ENCODE peak calls at places on chromosome 11, in six cellular contexts. L, V, B, E, K and T are unnamed samples.

GRCh38 chr11:120306519-120307242 is 18.4 kb upstream of the TLCD5 start:
- DNase-seq in E (no peak), V (peak), B (no peak), K (peak), L (peak), T (peak)

GRCh38 chr11:65826972-65827773 is 6.6 kb upstream of the SNX32 start:
- DNase-seq in L (no peak), V (no peak), K (no peak), B (no peak), E (no peak), T (no peak)

GRCh38 chr11:66181632-66182345 is 86.7 kb upstream of the RAB1B start:
- DNase-seq in V (no peak), K (no peak), B (no peak), E (no peak), L (no peak), T (no peak)

GRCh38 chr11:108538502-108538901 is 40.3 kb upstream of the POGLUT3 start:
- DNase-seq in K (no peak), V (no peak), L (no peak), B (no peak), E (no peak), T (no peak)

GRCh38 chr11:66868726-66869291 is 11.9 kb downstream of the LRFN4 start:
- DNase-seq in L (peak), K (no peak), E (no peak), B (peak), V (no peak), T (no peak)

GRCh38 chr11:71452354-71453020 is 516 bp upstream of the NADSYN1 start:
- DNase-seq in E (no peak), B (peak), V (peak), L (peak), K (peak), T (no peak)

GRCh38 chr11:60594998-60595637 is 79.9 kb downstream of the MS4A13 start:
- DNase-seq in L (peak), B (peak), K (no peak), V (no peak), E (no peak), T (no peak)

GRCh38 chr11:70087446-70088167 is 9.5 kb downstream of the ANO1 start:
- DNase-seq in L (no peak), K (no peak), V (no peak), B (no peak), E (no peak), T (no peak)

GRCh38 chr11:100647861-100648260 is 39.2 kb upstream of the ARHGAP42 start:
- DNase-seq in V (no peak), E (no peak), B (no peak), K (no peak), L (no peak), T (no peak)

GRCh38 chr11:26910192-26910591 is 83.7 kb upstream of the FIBIN start:
- DNase-seq in V (no peak), E (no peak), L (no peak), B (no peak), K (no peak), T (no peak)

GRCh38 chr11:118610773-118611432 is 3.5 kb downstream of the PHLDB1 start:
- DNase-seq in L (peak), K (no peak), B (peak), E (no peak), V (peak), T (no peak)

GRCh38 chr11:70230151-70230839 is 27.2 kb downstream of the FADD start:
- DNase-seq in E (no peak), K (no peak), V (peak), L (no peak), B (no peak), T (no peak)

GRCh38 chr11:33957304-33957917 is 65.5 kb upstream of the LMO2 start:
- DNase-seq in V (no peak), K (no peak), B (no peak), E (no peak), L (no peak), T (no peak)

GRCh38 chr11:102244681-102245409 is 72.4 kb upstream of the BIRC3 start:
- DNase-seq in L (no peak), K (no peak), V (peak), E (no peak), B (no peak), T (peak)

GRCh38 chr11:2804701-2805387 is 80.7 kb downstream of the CDKN1C start:
- DNase-seq in V (no peak), E (no peak), B (peak), K (no peak), L (no peak), T (no peak)

GRCh38 chr11:1739576-1739975 is 10.8 kb downstream of the IFITM10 start:
- DNase-seq in B (no peak), L (no peak), E (no peak), V (no peak), K (no peak), T (no peak)

GRCh38 chr11:1882265-1883238 is 9.1 kb downstream of the PRR33 start:
- DNase-seq in E (peak), L (peak), V (peak), B (peak), K (no peak), T (no peak)

GRCh38 chr11:113613619-113614018 is 92.5 kb downstream of the TMPRSS5 start:
- DNase-seq in V (no peak), E (no peak), K (no peak), L (no peak), B (no peak), T (no peak)

GRCh38 chr11:11252403-11252802 is 100.6 kb downstream of the CSNK2A3 start:
- DNase-seq in K (no peak), B (no peak), L (no peak), E (no peak), V (no peak), T (no peak)

GRCh38 chr11:119995730-119996491 is 142.0 kb downstream of the TRIM29 start:
- DNase-seq in K (no peak), L (no peak), B (no peak), E (no peak), V (no peak), T (no peak)

GRCh38 chr11:84747871-84748270 is 879.3 kb downstream of the DLG2 start:
- DNase-seq in K (no peak), L (no peak), E (no peak), B (no peak), V (no peak), T (no peak)
- TF ChIP-seq CTCF in K (no peak), L (no peak), E (no peak), B (no peak), V (no peak), T (no peak)

DNA sequence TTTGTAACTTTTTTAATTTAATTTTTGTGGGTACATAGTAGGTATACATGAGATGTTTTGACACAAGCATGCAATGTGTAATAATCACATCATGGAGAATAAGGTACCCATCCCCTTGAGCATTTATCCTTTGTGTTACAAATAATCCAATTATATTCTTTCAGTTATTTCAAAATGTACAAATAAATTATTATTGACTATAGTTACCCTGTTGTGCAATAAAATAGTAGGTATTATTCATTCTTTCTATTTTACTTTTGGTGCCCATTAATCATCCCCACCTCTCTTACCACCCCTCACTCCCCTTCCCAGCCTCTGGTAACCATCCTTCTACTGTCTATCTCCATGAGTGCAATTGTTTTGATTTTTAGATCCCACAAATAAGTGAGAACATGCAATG is 83.5 kb downstream of the GAB2 start:
- DNase-seq in B (no peak), E (no peak), V (no peak), L (no peak), K (no peak), T (no peak)
- TF ChIP-seq CTCF in B (no peak), E (no peak), V (no peak), L (no peak), K (no peak), T (no peak)

GRCh38 chr11:78318733-78319132 is 98.9 kb downstream of the GAB2 start:
- DNase-seq in L (peak), V (no peak), E (no peak), K (no peak), B (no peak), T (no peak)
- TF ChIP-seq CTCF in L (no peak), V (no peak), E (no peak), K (no peak), B (no peak), T (no peak)

GRCh38 chr11:20033806-20034205 is 126.5 kb downstream of the DBX1 start:
- DNase-seq in E (no peak), V (no peak), L (no peak), K (no peak), B (peak), T (no peak)
- TF ChIP-seq CTCF in E (no peak), V (no peak), L (no peak), K (no peak), B (no peak), T (no peak)

DNA sequence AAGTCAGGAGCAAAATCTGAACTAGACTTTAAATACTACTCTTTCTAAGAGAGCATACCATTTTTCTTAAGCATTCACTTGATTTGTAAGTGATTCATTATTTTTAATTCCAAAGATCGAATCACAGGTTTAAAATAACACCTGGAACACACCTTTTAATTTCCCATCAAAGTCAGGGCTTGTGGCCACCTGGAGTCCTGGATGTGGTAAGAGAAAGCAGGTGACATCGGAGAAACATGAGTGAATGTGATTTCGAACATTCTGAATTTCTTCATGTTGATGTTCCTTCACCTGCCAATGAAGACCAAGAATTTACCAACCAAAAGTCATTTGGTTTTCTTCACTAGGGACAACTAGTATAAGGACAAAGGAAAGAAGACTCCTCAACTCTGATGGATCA is 28.0 kb downstream of the ATL3 start:
- DNase-seq in E (no peak), K (no peak), L (no peak), V (no peak), B (peak), T (no peak)
- TF ChIP-seq CTCF in E (no peak), K (no peak), L (no peak), V (no peak), B (no peak), T (no peak)

GRCh38 chr11:47003180-47003877 is 66.8 kb downstream of the CSTPP1 start:
- DNase-seq in B (peak), L (no peak), V (no peak), K (no peak), E (no peak), T (no peak)

GRCh38 chr11:47000033-47000432 is 63.5 kb downstream of the CSTPP1 start:
- DNase-seq in L (no peak), E (no peak), V (no peak), K (no peak), B (no peak), T (no peak)

GRCh38 chr11:47001666-47002285 is 65.2 kb downstream of the CSTPP1 start:
- DNase-seq in V (no peak), K (no peak), E (no peak), L (no peak), B (no peak), T (no peak)

GRCh38 chr11:47002366-47002765 is 65.8 kb downstream of the CSTPP1 start:
- DNase-seq in L (no peak), B (no peak), V (peak), K (no peak), E (no peak), T (no peak)

GRCh38 chr11:46999217-46999616 is 62.7 kb downstream of the CSTPP1 start:
- DNase-seq in K (no peak), E (no peak), L (no peak), B (no peak), V (no peak), T (no peak)
- TF ChIP-seq CTCF in K (no peak), E (no peak), L (no peak), B (no peak), V (no peak), T (no peak)